ENCODE peak calls at places on chromosomes 6 and 20, in ten cellular contexts. One of them, this sample, is unnamed.
A peak's percentile ranks its signal among the peaks of the same experiment; 100 is the strongest.

GRCh38 chr6:53328375-53328774 is 20.4 kb downstream of the ELOVL5 start:
- DNase-seq in lower leg skin: no peak
- DNase-seq in A549: no peak
- DNase-seq in uterus: no peak
- DNase-seq in tibial nerve: no peak
- DNase-seq in breast epithelium: no peak
- DNase-seq in adrenal gland: no peak
- DNase-seq in transverse colon: no peak
- DNase-seq in HCT116: no peak
- DNase-seq in gastrocnemius medialis: no peak
- DNase-seq in this sample: no peak

GRCh38 chr20:12166053-12166717 is 248.5 kb downstream of the BTBD3 start:
- DNase-seq in uterus: peak; percentile 83
- DNase-seq in transverse colon: peak; percentile 41
- DNase-seq in lower leg skin: peak; percentile 22
- DNase-seq in A549: no peak
- DNase-seq in HCT116: no peak
- DNase-seq in breast epithelium: peak; percentile 21
- DNase-seq in adrenal gland: peak; percentile 56
- DNase-seq in gastrocnemius medialis: no peak
- DNase-seq in tibial nerve: no peak
- DNase-seq in this sample: no peak

GRCh38 chr6:57307850-57308249 is 9.6 kb upstream of the PRIM2 start:
- DNase-seq in tibial nerve: no peak
- DNase-seq in lower leg skin: no peak
- DNase-seq in HCT116: no peak
- DNase-seq in adrenal gland: no peak
- DNase-seq in A549: no peak
- DNase-seq in gastrocnemius medialis: no peak
- DNase-seq in breast epithelium: no peak
- DNase-seq in uterus: no peak
- DNase-seq in transverse colon: no peak
- DNase-seq in this sample: no peak

GRCh38 chr6:36083446-36083845 is 46.9 kb upstream of the MAPK13 start:
- DNase-seq in adrenal gland: no peak
- DNase-seq in A549: no peak
- DNase-seq in HCT116: no peak
- DNase-seq in gastrocnemius medialis: no peak
- DNase-seq in uterus: no peak
- DNase-seq in transverse colon: no peak
- DNase-seq in breast epithelium: no peak
- DNase-seq in lower leg skin: no peak
- DNase-seq in tibial nerve: no peak
- DNase-seq in this sample: no peak

GRCh38 chr6:27867051-27867940 is 44.9 kb downstream of the OR2B2 start:
- DNase-seq in gastrocnemius medialis: no peak
- DNase-seq in tibial nerve: peak; percentile 36
- DNase-seq in lower leg skin: peak; percentile 51
- DNase-seq in A549: no peak
- DNase-seq in transverse colon: peak; percentile 84
- DNase-seq in adrenal gland: peak; percentile 44
- DNase-seq in breast epithelium: no peak
- DNase-seq in HCT116: no peak
- DNase-seq in uterus: peak; percentile 21
- DNase-seq in this sample: peak; percentile 46

GRCh38 chr6:15690451-15690961 is 27.7 kb upstream of the DTNBP1 start:
- DNase-seq in adrenal gland: no peak
- DNase-seq in A549: no peak
- DNase-seq in uterus: no peak
- DNase-seq in HCT116: no peak
- DNase-seq in breast epithelium: no peak
- DNase-seq in gastrocnemius medialis: no peak
- DNase-seq in transverse colon: no peak
- DNase-seq in lower leg skin: no peak
- DNase-seq in tibial nerve: no peak
- DNase-seq in this sample: no peak

GRCh38 chr20:51280047-51280446 is 257.1 kb upstream of the KCNG1 start:
- DNase-seq in tibial nerve: no peak
- DNase-seq in adrenal gland: no peak
- DNase-seq in A549: no peak
- DNase-seq in lower leg skin: no peak
- DNase-seq in HCT116: no peak
- DNase-seq in breast epithelium: no peak
- DNase-seq in uterus: no peak
- DNase-seq in transverse colon: no peak
- DNase-seq in gastrocnemius medialis: no peak
- DNase-seq in this sample: no peak

GRCh38 chr6:29965873-29966601 is 23.7 kb downstream of the HLA-A start:
- DNase-seq in HCT116: peak; percentile 91
- DNase-seq in adrenal gland: peak; percentile 93
- DNase-seq in transverse colon: peak; percentile 91
- DNase-seq in breast epithelium: peak; percentile 57
- DNase-seq in lower leg skin: peak; percentile 81
- DNase-seq in A549: peak; percentile 31
- DNase-seq in tibial nerve: peak; percentile 74
- DNase-seq in gastrocnemius medialis: peak; percentile 65
- DNase-seq in uterus: peak; percentile 75
- DNase-seq in this sample: peak; percentile 65

GRCh38 chr6:162056745-162057144 is 670.8 kb downstream of the PRKN start:
- DNase-seq in breast epithelium: no peak
- DNase-seq in A549: peak; percentile 35
- DNase-seq in HCT116: no peak
- DNase-seq in transverse colon: no peak
- DNase-seq in adrenal gland: no peak
- DNase-seq in uterus: no peak
- DNase-seq in tibial nerve: no peak
- DNase-seq in gastrocnemius medialis: no peak
- DNase-seq in lower leg skin: no peak
- DNase-seq in this sample: peak; percentile 19

GRCh38 chr6:90708410-90708809 is 121.5 kb upstream of the MAP3K7 start:
- DNase-seq in gastrocnemius medialis: no peak
- DNase-seq in breast epithelium: no peak
- DNase-seq in tibial nerve: no peak
- DNase-seq in uterus: no peak
- DNase-seq in lower leg skin: no peak
- DNase-seq in adrenal gland: no peak
- DNase-seq in transverse colon: no peak
- DNase-seq in A549: no peak
- DNase-seq in HCT116: no peak
- DNase-seq in this sample: no peak

GRCh38 chr6:33174784-33175183 is 17.5 kb downstream of the COL11A2 start:
- DNase-seq in tibial nerve: no peak
- DNase-seq in gastrocnemius medialis: no peak
- DNase-seq in adrenal gland: no peak
- DNase-seq in uterus: no peak
- DNase-seq in HCT116: no peak
- DNase-seq in A549: no peak
- DNase-seq in lower leg skin: no peak
- DNase-seq in transverse colon: no peak
- DNase-seq in breast epithelium: no peak
- DNase-seq in this sample: no peak

GRCh38 chr20:62437430-62437829 is 10.1 kb upstream of the RBBP8NL start:
- DNase-seq in tibial nerve: no peak
- DNase-seq in lower leg skin: no peak
- DNase-seq in A549: no peak
- DNase-seq in transverse colon: no peak
- DNase-seq in uterus: no peak
- DNase-seq in gastrocnemius medialis: no peak
- DNase-seq in breast epithelium: no peak
- DNase-seq in adrenal gland: no peak
- DNase-seq in HCT116: no peak
- DNase-seq in this sample: no peak

GRCh38 chr6:15479761-15480160 is 183.1 kb downstream of the DTNBP1 start:
- DNase-seq in lower leg skin: no peak
- DNase-seq in breast epithelium: peak; percentile 36
- DNase-seq in tibial nerve: no peak
- DNase-seq in HCT116: no peak
- DNase-seq in gastrocnemius medialis: no peak
- DNase-seq in transverse colon: no peak
- DNase-seq in A549: no peak
- DNase-seq in uterus: no peak
- DNase-seq in adrenal gland: peak; percentile 68
- DNase-seq in this sample: no peak

GRCh38 chr20:8116067-8116811 is 15.8 kb upstream of the PLCB1 start:
- DNase-seq in adrenal gland: no peak
- DNase-seq in breast epithelium: no peak
- DNase-seq in HCT116: no peak
- DNase-seq in lower leg skin: no peak
- DNase-seq in tibial nerve: no peak
- DNase-seq in A549: no peak
- DNase-seq in transverse colon: no peak
- DNase-seq in gastrocnemius medialis: no peak
- DNase-seq in uterus: no peak
- DNase-seq in this sample: no peak

GRCh38 chr6:13853871-13854270 is 39.5 kb upstream of the MCUR1 start:
- DNase-seq in breast epithelium: no peak
- DNase-seq in gastrocnemius medialis: no peak
- DNase-seq in lower leg skin: no peak
- DNase-seq in A549: no peak
- DNase-seq in transverse colon: no peak
- DNase-seq in HCT116: no peak
- DNase-seq in adrenal gland: no peak
- DNase-seq in uterus: no peak
- DNase-seq in tibial nerve: no peak
- DNase-seq in this sample: no peak

DNA sequence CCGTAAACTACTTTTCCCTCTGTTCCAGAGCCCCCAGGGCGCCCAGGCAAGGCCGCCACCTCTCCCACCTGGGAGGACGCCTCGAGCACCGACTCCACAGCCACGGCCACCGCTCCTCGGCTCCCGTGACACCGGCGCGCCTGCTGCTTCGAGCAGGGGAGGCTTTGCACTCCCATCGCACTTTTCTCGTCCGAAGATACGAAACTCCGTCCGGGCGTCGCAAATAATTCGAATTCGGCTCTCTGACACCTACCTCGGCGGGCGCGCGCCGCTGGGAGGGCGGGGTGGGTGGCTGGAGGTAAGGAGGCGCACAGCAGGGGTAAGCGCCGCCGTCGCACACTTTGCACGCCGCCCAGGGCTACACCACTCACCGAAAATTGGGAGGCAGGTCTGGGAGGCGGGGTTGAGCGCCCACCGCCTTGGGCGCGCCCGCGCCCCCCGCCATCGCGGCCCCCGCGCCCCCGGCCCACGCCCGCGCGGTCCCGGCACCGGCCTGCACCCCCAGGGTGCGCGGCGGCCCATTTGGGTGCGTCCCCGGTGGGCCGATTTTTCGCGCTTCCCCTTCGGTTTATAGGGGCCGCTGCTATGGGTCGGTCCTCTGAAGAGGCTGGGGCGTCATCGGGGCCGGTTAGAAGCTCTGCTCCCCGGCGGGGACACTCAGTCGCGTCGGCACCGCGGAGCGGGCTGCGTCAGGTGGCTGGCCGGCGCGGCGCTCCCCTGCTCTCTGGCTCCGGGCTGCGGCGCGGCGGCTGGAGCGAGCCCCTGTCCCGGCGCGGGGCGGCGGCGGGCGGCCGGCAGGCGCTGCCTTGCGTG is 36.2 kb downstream of the GNAS start:
- DNase-seq in breast epithelium: peak; percentile 78
- DNase-seq in tibial nerve: peak; percentile 69
- DNase-seq in gastrocnemius medialis: peak; percentile 74
- DNase-seq in HCT116: no peak
- DNase-seq in transverse colon: peak; percentile 87
- DNase-seq in A549: no peak
- DNase-seq in uterus: peak; percentile 79
- DNase-seq in lower leg skin: peak; percentile 75
- DNase-seq in adrenal gland: peak; percentile 84
- DNase-seq in this sample: peak; percentile 56
- TF ChIP-seq POLR2A in breast epithelium: peak; percentile 21
- TF ChIP-seq POLR2A in tibial nerve: peak; percentile 80
- TF ChIP-seq POLR2A in gastrocnemius medialis: peak; percentile 98
- TF ChIP-seq POLR2A in HCT116: peak; percentile 97
- TF ChIP-seq POLR2A in transverse colon: peak; percentile 85
- TF ChIP-seq POLR2A in A549: no peak
- TF ChIP-seq POLR2A in uterus: peak; percentile 95
- TF ChIP-seq POLR2A in lower leg skin: peak; percentile 70
- TF ChIP-seq POLR2A in adrenal gland: peak; percentile 98
- TF ChIP-seq POLR2A in this sample: peak; percentile 97

GRCh38 chr20:56558968-56559367 is 25.9 kb downstream of the FAM209B start:
- DNase-seq in tibial nerve: no peak
- DNase-seq in gastrocnemius medialis: no peak
- DNase-seq in transverse colon: no peak
- DNase-seq in lower leg skin: no peak
- DNase-seq in breast epithelium: no peak
- DNase-seq in A549: no peak
- DNase-seq in HCT116: no peak
- DNase-seq in uterus: no peak
- DNase-seq in adrenal gland: no peak
- DNase-seq in this sample: no peak
- TF ChIP-seq POLR2A in tibial nerve: no peak
- TF ChIP-seq POLR2A in gastrocnemius medialis: no peak
- TF ChIP-seq POLR2A in transverse colon: no peak
- TF ChIP-seq POLR2A in lower leg skin: no peak
- TF ChIP-seq POLR2A in breast epithelium: no peak
- TF ChIP-seq POLR2A in A549: no peak
- TF ChIP-seq POLR2A in HCT116: no peak
- TF ChIP-seq POLR2A in uterus: no peak
- TF ChIP-seq POLR2A in adrenal gland: no peak
- TF ChIP-seq POLR2A in this sample: no peak

GRCh38 chr6:49406241-49406970 is 56.6 kb downstream of the MMUT start:
- DNase-seq in A549: no peak
- DNase-seq in transverse colon: no peak
- DNase-seq in HCT116: no peak
- DNase-seq in breast epithelium: no peak
- DNase-seq in uterus: no peak
- DNase-seq in gastrocnemius medialis: no peak
- DNase-seq in lower leg skin: no peak
- DNase-seq in adrenal gland: no peak
- DNase-seq in tibial nerve: no peak
- DNase-seq in this sample: no peak
- TF ChIP-seq POLR2A in A549: no peak
- TF ChIP-seq POLR2A in transverse colon: no peak
- TF ChIP-seq POLR2A in HCT116: no peak
- TF ChIP-seq POLR2A in breast epithelium: no peak
- TF ChIP-seq POLR2A in uterus: no peak
- TF ChIP-seq POLR2A in gastrocnemius medialis: no peak
- TF ChIP-seq POLR2A in lower leg skin: no peak
- TF ChIP-seq POLR2A in adrenal gland: no peak
- TF ChIP-seq POLR2A in tibial nerve: no peak
- TF ChIP-seq POLR2A in this sample: no peak

GRCh38 chr20:43831496-43832065 is 83.1 kb upstream of the TOX2 start:
- DNase-seq in lower leg skin: no peak
- DNase-seq in uterus: no peak
- DNase-seq in transverse colon: no peak
- DNase-seq in tibial nerve: no peak
- DNase-seq in gastrocnemius medialis: no peak
- DNase-seq in A549: no peak
- DNase-seq in HCT116: no peak
- DNase-seq in adrenal gland: no peak
- DNase-seq in breast epithelium: no peak
- DNase-seq in this sample: no peak
- TF ChIP-seq POLR2A in lower leg skin: no peak
- TF ChIP-seq POLR2A in uterus: no peak
- TF ChIP-seq POLR2A in transverse colon: no peak
- TF ChIP-seq POLR2A in tibial nerve: no peak
- TF ChIP-seq POLR2A in gastrocnemius medialis: no peak
- TF ChIP-seq POLR2A in A549: no peak
- TF ChIP-seq POLR2A in HCT116: no peak
- TF ChIP-seq POLR2A in adrenal gland: no peak
- TF ChIP-seq POLR2A in breast epithelium: no peak
- TF ChIP-seq POLR2A in this sample: no peak

This sample was measured in H54.